ENCODE peak calls at places on chromosomes 4 and X, in four cellular contexts. W is GM23338, U is mammary epithelial cell, Z is endothelial cell of umbilical vein. R is an unnamed sample.

GRCh38 chr4:77023920-77024319 is 51.9 kb downstream of the CCNI start:
- DNase-seq in Z (no peak), U (no peak), W (no peak), R (no peak)

GRCh38 chr4:7757501-7758443 is 181.9 kb downstream of the AFAP1 start:
- DNase-seq in U (no peak), Z (peak), W (no peak), R (no peak)

GRCh38 chr4:1330761-1331590 is 16.0 kb upstream of the UVSSA start:
- DNase-seq in Z (no peak), W (no peak), U (no peak), R (no peak)

GRCh38 chr4:39046243-39046642 is 14.0 kb upstream of the TMEM156 start:
- DNase-seq in W (no peak), Z (no peak), U (peak), R (no peak)

GRCh38 chr4:68338625-68339024 is 11.3 kb downstream of the YTHDC1 start:
- DNase-seq in W (no peak), U (no peak), Z (no peak), R (no peak)

GRCh38 chr4:41590591-41590990 is 52.6 kb downstream of the LIMCH1 start:
- DNase-seq in Z (peak), U (peak), W (no peak), R (peak)

GRCh38 chr4:55038176-55038890 is 87.1 kb downstream of the KDR start:
- DNase-seq in Z (peak), U (peak), W (no peak), R (no peak)

GRCh38 chrX:109841869-109842579 is 109.0 kb upstream of the ACSL4 start:
- DNase-seq in Z (no peak), W (no peak), U (peak), R (no peak)

GRCh38 chr4:16113741-16114140 is 29.9 kb upstream of the PROM1 start:
- DNase-seq in U (no peak), W (no peak), Z (no peak), R (no peak)

GRCh38 chrX:20547649-20548051 is 280.9 kb upstream of the RPS6KA3 start:
- DNase-seq in U (peak), Z (no peak), W (no peak), R (no peak)

GRCh38 chr4:63717384-63717783 is 691.9 kb downstream of the TECRL start:
- DNase-seq in Z (no peak), U (no peak), W (peak), R (peak)

GRCh38 chrX:105696870-105697269 is 125.5 kb upstream of the NRK start:
- DNase-seq in W (no peak), Z (no peak), U (no peak), R (no peak)

GRCh38 chrX:53071604-53072417 is 10.4 kb upstream of the TSPYL2 start:
- DNase-seq in U (peak), Z (peak), W (peak), R (no peak)

GRCh38 chr4:186746581-186746980 is 22.9 kb upstream of the FAT1 start:
- DNase-seq in W (no peak), U (peak), Z (no peak), R (no peak)

GRCh38 chrX:96433409-96434122 is 251.1 kb upstream of the DIAPH2 start:
- DNase-seq in W (no peak), Z (no peak), U (no peak), R (no peak)

GRCh38 chr4:130053723-130054122 is 957.8 kb downstream of the C4orf33 start:
- DNase-seq in U (no peak), W (no peak), Z (no peak), R (no peak)

GRCh38 chrX:104310084-104310483 is 55.4 kb upstream of the ESX1 start:
- DNase-seq in U (peak), W (no peak), Z (peak), R (no peak)

GRCh38 chr4:26692014-26692726 is 108.3 kb downstream of the TBC1D19 start:
- DNase-seq in U (peak), Z (no peak), W (peak), R (no peak)

GRCh38 chrX:48829016-48829735 is 2.9 kb downstream of the ERAS start:
- DNase-seq in W (no peak), Z (no peak), U (no peak), R (no peak)

GRCh38 chrX:627995-628394 is 2.6 kb upstream of the SHOX start:
- DNase-seq in Z (no peak), W (no peak), U (no peak), R (no peak)

GRCh38 chr4:82765134-82765533 is 33.5 kb downstream of the SCD5 start:
- DNase-seq in U (no peak), W (no peak), Z (no peak), R (no peak)

GRCh38 chr4:82756061-82756460 is 42.5 kb downstream of the SCD5 start:
- DNase-seq in U (no peak), W (no peak), Z (no peak), R (no peak)

GRCh38 chr4:82758701-82759685 is 39.6 kb downstream of the SCD5 start:
- DNase-seq in U (no peak), Z (no peak), W (peak), R (no peak)

DNA sequence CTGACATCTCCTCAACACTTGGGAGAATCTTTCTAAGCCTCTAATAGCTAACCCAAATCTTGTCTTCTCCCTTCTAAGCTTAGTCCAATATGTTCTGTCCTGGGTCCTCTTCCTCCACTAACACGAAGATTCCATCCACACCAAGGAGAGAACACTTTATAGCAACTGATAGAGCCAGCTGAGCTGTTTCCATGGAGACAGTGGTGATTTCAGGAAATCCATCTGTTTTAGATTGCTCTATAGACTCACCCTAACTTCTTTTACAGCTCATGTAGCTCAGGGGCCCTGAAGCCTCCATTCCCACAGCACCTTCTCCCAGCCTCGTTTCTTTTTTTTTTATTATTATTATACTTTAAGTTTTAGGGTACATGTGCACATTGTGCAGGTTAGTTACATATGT is 37.3 kb downstream of the SCD5 start:
- DNase-seq in W (no peak), U (no peak), Z (no peak), R (no peak)
- TF ChIP-seq EZH2 in W (no peak), U (no peak), Z (no peak), R (no peak)

GRCh38 chr4:113071811-113072210 is 22.4 kb downstream of the ANK2 start:
- DNase-seq in W (no peak), Z (no peak), U (no peak), R (no peak)
- TF ChIP-seq EZH2 in W (no peak), Z (no peak), U (no peak), R (no peak)

GRCh38 chr4:176186721-176187395 is 8.5 kb downstream of the SPATA4 start:
- DNase-seq in Z (no peak), W (no peak), U (no peak), R (no peak)

GRCh38 chr4:176187610-176188009 is 7.8 kb downstream of the SPATA4 start:
- DNase-seq in U (peak), Z (no peak), W (no peak), R (no peak)

GRCh38 chr4:176186067-176186466 is 9.3 kb downstream of the SPATA4 start:
- DNase-seq in U (no peak), Z (no peak), W (peak), R (no peak)

GRCh38 chr4:176189891-176190795 is 5.2 kb downstream of the SPATA4 start:
- DNase-seq in Z (no peak), U (no peak), W (no peak), R (no peak)

DNA sequence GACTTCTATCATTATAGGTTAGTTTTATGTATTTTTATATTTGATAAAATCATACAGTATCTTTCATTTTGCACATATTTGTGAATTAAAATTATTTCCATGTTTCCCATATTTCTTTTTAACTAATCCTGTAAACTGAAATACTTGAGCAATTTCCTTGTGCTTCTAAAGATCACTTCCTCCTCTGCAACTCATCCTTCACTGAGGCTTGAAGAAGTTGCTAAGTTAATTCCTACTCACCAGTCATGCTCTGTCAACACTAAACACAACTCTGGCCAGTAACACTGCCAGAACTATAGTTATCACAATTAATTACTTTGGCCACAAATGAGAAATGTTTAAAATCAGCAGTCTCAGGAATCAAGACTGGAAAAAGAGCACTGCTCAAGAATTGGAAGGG is 6.7 kb downstream of the SPATA4 start:
- DNase-seq in Z (no peak), U (no peak), W (no peak), R (no peak)
- TF ChIP-seq EZH2 in Z (no peak), U (no peak), W (no peak), R (no peak)

DNA sequence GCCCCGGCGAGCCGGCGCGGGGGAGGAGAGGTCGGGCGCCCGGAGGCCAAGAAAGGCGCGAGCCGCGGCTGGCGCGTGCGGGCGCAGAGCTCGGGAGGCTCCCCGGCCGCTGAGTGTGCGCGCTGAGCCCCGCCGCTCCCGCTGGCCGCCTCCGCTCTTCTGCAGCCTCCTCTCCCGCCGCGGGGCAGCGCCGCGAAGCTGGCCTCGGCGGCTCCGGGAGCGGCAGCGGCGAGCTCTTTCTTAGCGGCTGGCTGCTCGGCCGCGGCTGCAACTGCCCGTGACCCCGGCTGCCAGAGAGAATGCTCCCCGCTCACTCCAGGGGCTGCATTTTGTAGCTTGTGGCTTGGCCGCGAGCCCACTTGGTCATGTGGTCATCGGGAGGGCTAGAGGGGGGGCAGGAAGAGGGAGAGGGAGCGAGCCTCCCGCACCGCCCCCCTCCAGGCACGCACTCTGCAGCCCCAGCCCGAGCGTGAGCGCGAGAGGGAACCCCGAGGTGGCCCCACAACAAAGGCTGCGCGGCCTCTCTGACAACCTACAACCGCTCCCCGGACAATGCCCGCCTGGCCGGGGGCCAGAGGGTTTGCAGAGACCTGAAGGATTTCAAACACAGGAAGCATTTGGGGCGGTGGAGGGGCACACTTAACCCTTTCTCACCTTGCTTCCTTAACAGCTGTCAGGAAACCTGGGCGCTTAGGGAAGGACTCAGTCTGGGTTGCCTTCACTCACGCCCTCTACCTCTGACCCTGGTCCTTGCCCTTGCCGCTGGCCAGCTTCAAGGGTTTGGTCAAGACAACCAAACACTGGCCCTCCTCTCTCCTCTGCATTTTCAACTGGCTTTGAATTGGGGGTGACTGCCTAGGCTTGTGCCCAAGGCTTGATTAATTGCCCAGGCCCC is at the start of gene APLN:
- DNase-seq in U (peak), W (peak), Z (peak), R (no peak)
- TF ChIP-seq EZH2 in U (no peak), W (no peak), Z (no peak), R (no peak)

R was measured in SK-N-MC.